ENCODE peak calls at places on chromosomes 12 and 14, in seven cellular contexts. One of them, this sample, is unnamed.

GRCh38 chr12:123849517-123849916 is 87.4 kb downstream of the DNAH10 start:
- DNase-seq in tibial artery: no peak
- DNase-seq in fibroblast of pulmonary artery: no peak
- DNase-seq in AG09309: no peak
- DNase-seq in choroid plexus epithelial cell: no peak
- DNase-seq in AG04450: no peak
- DNase-seq in cardiac muscle cell: no peak
- DNase-seq in this sample: no peak

GRCh38 chr12:124497658-124498057 is 69.8 kb downstream of the NCOR2 start:
- DNase-seq in tibial artery: peak; percentile 75
- DNase-seq in fibroblast of pulmonary artery: peak; percentile 87
- DNase-seq in AG09309: no peak
- DNase-seq in choroid plexus epithelial cell: peak; percentile 81
- DNase-seq in AG04450: peak; percentile 69
- DNase-seq in cardiac muscle cell: peak; percentile 26
- DNase-seq in this sample: peak; percentile 96

GRCh38 chr14:83826838-83827237 is 1703.1 kb upstream of the FLRT2 start:
- DNase-seq in cardiac muscle cell: no peak
- DNase-seq in AG04450: no peak
- DNase-seq in choroid plexus epithelial cell: peak; percentile 49
- DNase-seq in tibial artery: no peak
- DNase-seq in AG09309: no peak
- DNase-seq in fibroblast of pulmonary artery: peak; percentile 27
- DNase-seq in this sample: peak; percentile 20

GRCh38 chr12:27524839-27525238 is 833 bp downstream of the PPFIBP1 start:
- DNase-seq in cardiac muscle cell: no peak
- DNase-seq in tibial artery: no peak
- DNase-seq in choroid plexus epithelial cell: no peak
- DNase-seq in AG04450: no peak
- DNase-seq in fibroblast of pulmonary artery: peak; percentile 57
- DNase-seq in AG09309: no peak
- DNase-seq in this sample: peak; percentile 61

GRCh38 chr12:24088751-24089150 is 139.3 kb upstream of the SOX5 start:
- DNase-seq in choroid plexus epithelial cell: peak; percentile 45
- DNase-seq in AG09309: no peak
- DNase-seq in fibroblast of pulmonary artery: no peak
- DNase-seq in tibial artery: no peak
- DNase-seq in cardiac muscle cell: no peak
- DNase-seq in AG04450: no peak
- DNase-seq in this sample: no peak

GRCh38 chr12:103652808-103653207 is 65.7 kb downstream of the STAB2 start:
- DNase-seq in AG09309: no peak
- DNase-seq in AG04450: no peak
- DNase-seq in fibroblast of pulmonary artery: no peak
- DNase-seq in choroid plexus epithelial cell: no peak
- DNase-seq in tibial artery: no peak
- DNase-seq in cardiac muscle cell: no peak
- DNase-seq in this sample: no peak

GRCh38 chr12:6902448-6902847 is 2.2 kb upstream of the LRRC23 start:
- DNase-seq in cardiac muscle cell: no peak
- DNase-seq in choroid plexus epithelial cell: no peak
- DNase-seq in AG04450: no peak
- DNase-seq in AG09309: no peak
- DNase-seq in tibial artery: no peak
- DNase-seq in fibroblast of pulmonary artery: no peak
- DNase-seq in this sample: no peak

GRCh38 chr14:38504175-38504574 is 248.3 kb upstream of the CLEC14A start:
- DNase-seq in choroid plexus epithelial cell: no peak
- DNase-seq in tibial artery: no peak
- DNase-seq in AG04450: no peak
- DNase-seq in AG09309: no peak
- DNase-seq in fibroblast of pulmonary artery: no peak
- DNase-seq in cardiac muscle cell: no peak
- DNase-seq in this sample: no peak

GRCh38 chr12:117674313-117674712 is 294.5 kb downstream of the KSR2 start:
- DNase-seq in choroid plexus epithelial cell: no peak
- DNase-seq in AG04450: no peak
- DNase-seq in fibroblast of pulmonary artery: no peak
- DNase-seq in cardiac muscle cell: no peak
- DNase-seq in AG09309: no peak
- DNase-seq in tibial artery: no peak
- DNase-seq in this sample: no peak

GRCh38 chr12:47504775-47505446 is 200.9 kb downstream of the RPAP3 start:
- DNase-seq in AG09309: peak; percentile 46
- DNase-seq in cardiac muscle cell: no peak
- DNase-seq in AG04450: no peak
- DNase-seq in fibroblast of pulmonary artery: peak; percentile 42
- DNase-seq in tibial artery: no peak
- DNase-seq in choroid plexus epithelial cell: peak; percentile 60
- DNase-seq in this sample: peak; percentile 61

GRCh38 chr14:104145826-104146642 is 7.6 kb downstream of the KIF26A start:
- DNase-seq in AG09309: no peak
- DNase-seq in tibial artery: no peak
- DNase-seq in choroid plexus epithelial cell: no peak
- DNase-seq in AG04450: no peak
- DNase-seq in fibroblast of pulmonary artery: no peak
- DNase-seq in cardiac muscle cell: no peak
- DNase-seq in this sample: no peak

GRCh38 chr14:58617619-58618018 is 20.1 kb upstream of the DACT1 start:
- DNase-seq in AG04450: no peak
- DNase-seq in AG09309: no peak
- DNase-seq in tibial artery: no peak
- DNase-seq in cardiac muscle cell: no peak
- DNase-seq in choroid plexus epithelial cell: peak; percentile 34
- DNase-seq in fibroblast of pulmonary artery: no peak
- DNase-seq in this sample: no peak

DNA sequence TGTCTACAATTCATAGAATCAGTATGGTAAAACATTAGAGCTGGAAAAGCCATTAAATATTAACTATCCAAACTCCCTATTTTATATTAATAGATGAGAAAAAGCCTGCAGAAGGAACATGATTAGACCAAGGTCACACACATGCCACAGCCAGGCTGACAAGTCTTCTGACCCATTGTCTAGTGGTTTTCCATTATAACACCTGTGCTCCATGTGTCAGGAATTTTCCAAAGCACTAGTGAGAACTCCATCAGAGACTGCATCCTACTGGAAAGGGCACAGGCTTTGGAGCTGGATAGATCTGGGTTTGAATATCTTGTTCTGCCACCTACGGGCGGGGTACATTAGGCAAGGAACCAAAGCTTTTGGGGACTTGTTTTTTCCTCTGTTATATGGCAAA is 325.5 kb downstream of the RAD51B start:
- DNase-seq in tibial artery: no peak
- DNase-seq in cardiac muscle cell: no peak
- DNase-seq in AG04450: no peak
- DNase-seq in AG09309: no peak
- DNase-seq in choroid plexus epithelial cell: no peak
- DNase-seq in fibroblast of pulmonary artery: no peak
- DNase-seq in this sample: no peak
- TF ChIP-seq CTCF in tibial artery: no peak
- TF ChIP-seq CTCF in cardiac muscle cell: no peak
- TF ChIP-seq CTCF in AG04450: no peak
- TF ChIP-seq CTCF in AG09309: no peak
- TF ChIP-seq CTCF in choroid plexus epithelial cell: no peak
- TF ChIP-seq CTCF in fibroblast of pulmonary artery: no peak
- TF ChIP-seq CTCF in this sample: no peak

GRCh38 chr14:65849096-65849495 is 436.6 kb downstream of the FUT8 start:
- DNase-seq in cardiac muscle cell: no peak
- DNase-seq in choroid plexus epithelial cell: no peak
- DNase-seq in tibial artery: no peak
- DNase-seq in AG04450: no peak
- DNase-seq in AG09309: no peak
- DNase-seq in fibroblast of pulmonary artery: no peak
- DNase-seq in this sample: no peak

GRCh38 chr14:65849558-65849957 is 437.0 kb downstream of the FUT8 start:
- DNase-seq in AG04450: no peak
- DNase-seq in choroid plexus epithelial cell: no peak
- DNase-seq in tibial artery: no peak
- DNase-seq in cardiac muscle cell: peak; percentile 38
- DNase-seq in AG09309: no peak
- DNase-seq in fibroblast of pulmonary artery: no peak
- DNase-seq in this sample: no peak

GRCh38 chr14:65846469-65846868 is 433.9 kb downstream of the FUT8 start:
- DNase-seq in AG09309: no peak
- DNase-seq in cardiac muscle cell: no peak
- DNase-seq in fibroblast of pulmonary artery: no peak
- DNase-seq in tibial artery: no peak
- DNase-seq in AG04450: no peak
- DNase-seq in choroid plexus epithelial cell: no peak
- DNase-seq in this sample: no peak

GRCh38 chr14:65850429-65851145 is 438.1 kb downstream of the FUT8 start:
- DNase-seq in tibial artery: no peak
- DNase-seq in cardiac muscle cell: no peak
- DNase-seq in AG04450: no peak
- DNase-seq in choroid plexus epithelial cell: no peak
- DNase-seq in AG09309: no peak
- DNase-seq in fibroblast of pulmonary artery: no peak
- DNase-seq in this sample: no peak

DNA sequence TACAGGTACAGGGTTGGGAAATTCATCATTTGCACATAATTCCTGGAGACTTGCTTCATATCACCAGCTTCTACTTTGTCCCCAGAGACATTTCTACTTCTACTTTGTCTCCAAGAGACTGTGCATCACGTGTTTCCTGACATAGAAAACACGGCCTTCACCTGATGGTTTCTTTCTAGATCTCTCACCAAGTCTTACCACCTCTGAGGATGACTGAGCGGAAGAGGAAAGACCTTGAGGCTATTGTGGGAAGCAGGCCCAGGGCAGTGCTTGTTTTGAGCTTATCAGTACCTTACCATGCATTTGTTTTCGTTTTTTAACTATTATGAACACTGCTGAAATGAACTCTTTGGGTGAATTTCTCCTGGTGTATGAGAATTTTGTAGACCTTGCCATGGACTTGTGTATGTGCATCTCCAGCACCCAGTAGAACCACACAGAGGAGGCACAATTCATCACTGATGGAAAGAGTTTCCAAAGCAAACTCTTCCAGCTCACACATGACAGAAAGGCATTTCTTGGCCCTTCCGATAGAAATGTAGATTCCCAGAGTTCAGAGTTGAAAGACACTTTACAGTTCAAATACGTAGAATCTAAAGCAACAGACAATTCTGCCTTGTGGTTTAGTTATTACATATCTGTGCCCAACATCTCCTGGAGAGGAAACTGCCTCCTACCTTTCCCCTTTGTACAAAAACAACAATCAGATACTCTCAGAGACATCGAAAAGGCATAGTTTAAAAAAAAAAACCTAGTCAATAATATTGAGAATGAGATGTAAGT is 434.7 kb downstream of the FUT8 start:
- DNase-seq in fibroblast of pulmonary artery: no peak
- DNase-seq in AG04450: no peak
- DNase-seq in tibial artery: no peak
- DNase-seq in AG09309: no peak
- DNase-seq in cardiac muscle cell: no peak
- DNase-seq in choroid plexus epithelial cell: no peak
- DNase-seq in this sample: no peak
- H3K4me3 ChIP-seq in fibroblast of pulmonary artery: no peak overlapping the region
- H3K4me3 ChIP-seq in AG04450: no peak overlapping the region
- H3K4me3 ChIP-seq in tibial artery: no peak overlapping the region
- H3K4me3 ChIP-seq in AG09309: no peak overlapping the region
- H3K4me3 ChIP-seq in cardiac muscle cell: no peak overlapping the region
- H3K4me3 ChIP-seq in choroid plexus epithelial cell: no peak overlapping the region
- H3K4me3 ChIP-seq in this sample: no peak overlapping the region

GRCh38 chr12:22173154-22173553 is 127.1 kb downstream of the CMAS start:
- DNase-seq in choroid plexus epithelial cell: no peak
- DNase-seq in AG04450: no peak
- DNase-seq in cardiac muscle cell: no peak
- DNase-seq in AG09309: no peak
- DNase-seq in fibroblast of pulmonary artery: peak; percentile 1
- DNase-seq in tibial artery: no peak
- DNase-seq in this sample: no peak
- TF ChIP-seq CTCF in choroid plexus epithelial cell: no peak
- TF ChIP-seq CTCF in AG04450: no peak
- TF ChIP-seq CTCF in cardiac muscle cell: no peak
- TF ChIP-seq CTCF in AG09309: no peak
- TF ChIP-seq CTCF in fibroblast of pulmonary artery: peak; percentile 16
- TF ChIP-seq CTCF in tibial artery: no peak
- TF ChIP-seq CTCF in this sample: peak; percentile 4

GRCh38 chr14:96797943-96798349 is 764 bp downstream of the VRK1 start:
- DNase-seq in fibroblast of pulmonary artery: no peak
- DNase-seq in cardiac muscle cell: no peak
- DNase-seq in choroid plexus epithelial cell: peak; percentile 25
- DNase-seq in tibial artery: no peak
- DNase-seq in AG04450: no peak
- DNase-seq in AG09309: no peak
- DNase-seq in this sample: no peak
- H3K4me3 ChIP-seq in fibroblast of pulmonary artery: peak overlapping the region; percentile 79
- H3K4me3 ChIP-seq in cardiac muscle cell: peak overlapping the region; percentile 80
- H3K4me3 ChIP-seq in choroid plexus epithelial cell: peak overlapping the region; percentile 81
- H3K4me3 ChIP-seq in tibial artery: peak overlapping the region; percentile 76
- H3K4me3 ChIP-seq in AG04450: peak overlapping the region; percentile 75
- H3K4me3 ChIP-seq in AG09309: peak overlapping the region; percentile 72
- H3K4me3 ChIP-seq in this sample: peak overlapping the region; percentile 70

DNA sequence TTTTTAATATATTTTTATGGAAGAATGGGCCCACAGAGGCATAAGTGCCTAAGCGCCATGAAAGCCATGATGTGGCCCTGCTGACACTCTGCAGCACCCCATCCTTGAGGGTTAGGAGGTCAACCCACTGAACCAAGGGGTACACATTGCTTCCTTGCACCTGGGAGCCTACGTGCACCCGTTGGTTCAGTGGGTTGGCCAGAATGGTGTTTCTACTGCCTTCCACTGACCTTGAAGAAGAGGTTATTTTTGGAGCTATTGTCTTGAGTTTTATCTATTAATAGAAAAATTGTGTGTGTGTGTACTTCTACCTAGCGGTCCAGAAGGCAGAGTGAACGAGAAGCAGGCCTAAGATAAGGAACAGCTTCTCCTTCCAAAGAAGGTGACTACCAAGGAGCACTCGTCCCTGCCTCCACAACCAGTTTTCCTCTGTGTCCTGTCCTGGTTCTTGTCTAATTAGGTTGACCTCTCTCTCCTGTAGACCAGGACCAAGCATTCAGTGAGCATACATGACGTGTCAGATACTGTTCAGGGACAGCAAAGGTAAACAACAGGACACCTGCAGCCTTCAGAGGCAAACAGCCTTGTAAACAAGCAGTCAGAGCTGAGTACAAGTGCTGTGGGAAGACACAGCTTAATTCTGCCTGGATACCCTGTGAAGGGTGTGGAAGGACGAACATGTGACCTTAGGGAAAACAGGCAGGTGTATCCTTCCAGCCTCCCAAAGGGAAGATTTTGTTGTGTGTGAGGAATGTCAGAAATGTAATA is 30.4 kb upstream of the PLEK2 start:
- DNase-seq in choroid plexus epithelial cell: no peak
- DNase-seq in fibroblast of pulmonary artery: no peak
- DNase-seq in cardiac muscle cell: no peak
- DNase-seq in AG04450: no peak
- DNase-seq in AG09309: no peak
- DNase-seq in tibial artery: no peak
- DNase-seq in this sample: no peak
- TF ChIP-seq CTCF in choroid plexus epithelial cell: no peak
- TF ChIP-seq CTCF in fibroblast of pulmonary artery: no peak
- TF ChIP-seq CTCF in cardiac muscle cell: no peak
- TF ChIP-seq CTCF in AG04450: no peak
- TF ChIP-seq CTCF in AG09309: no peak
- TF ChIP-seq CTCF in tibial artery: no peak
- TF ChIP-seq CTCF in this sample: no peak

GRCh38 chr12:119594772-119595445 is 1.3 kb downstream of the TMEM233 start:
- DNase-seq in tibial artery: no peak
- DNase-seq in AG04450: no peak
- DNase-seq in choroid plexus epithelial cell: no peak
- DNase-seq in fibroblast of pulmonary artery: no peak
- DNase-seq in AG09309: no peak
- DNase-seq in cardiac muscle cell: peak; percentile 2
- DNase-seq in this sample: no peak
- H3K4me3 ChIP-seq in tibial artery: peak overlapping the region; percentile 36
- H3K4me3 ChIP-seq in AG04450: no peak overlapping the region
- H3K4me3 ChIP-seq in choroid plexus epithelial cell: peak overlapping the region; percentile 41
- H3K4me3 ChIP-seq in fibroblast of pulmonary artery: peak overlapping the region; percentile 56
- H3K4me3 ChIP-seq in AG09309: peak overlapping the region; percentile 11
- H3K4me3 ChIP-seq in cardiac muscle cell: peak overlapping the region; percentile 21
- H3K4me3 ChIP-seq in this sample: peak overlapping the region; percentile 36

GRCh38 chr14:75800792-75801191 is 139.7 kb downstream of the TTLL5 start:
- DNase-seq in AG09309: no peak
- DNase-seq in cardiac muscle cell: no peak
- DNase-seq in AG04450: no peak
- DNase-seq in choroid plexus epithelial cell: no peak
- DNase-seq in tibial artery: no peak
- DNase-seq in fibroblast of pulmonary artery: no peak
- DNase-seq in this sample: no peak
- TF ChIP-seq CTCF in AG09309: no peak
- TF ChIP-seq CTCF in cardiac muscle cell: no peak
- TF ChIP-seq CTCF in AG04450: no peak
- TF ChIP-seq CTCF in choroid plexus epithelial cell: no peak
- TF ChIP-seq CTCF in tibial artery: no peak
- TF ChIP-seq CTCF in fibroblast of pulmonary artery: no peak
- TF ChIP-seq CTCF in this sample: no peak